ENCODE peak calls at places on chromosomes 16 and 17, in six cellular contexts. One of them, this sample, is unnamed.

GRCh38 chr17:8747731-8748130 is 3.1 kb upstream of the CCDC42 start:
- DNase-seq in foreskin fibroblast: no peak
- DNase-seq in naive thymus-derived CD4-positive, alpha-beta T cell: no peak
- DNase-seq in activated gamma-delta T cell treated with anti-CD3 and anti-CD28 coated beads, Interleukin-2, amount 50 U/mL, for 16 hours: no peak
- DNase-seq in bronchial epithelial cell: no peak
- DNase-seq in stimulated activated CD4-positive, alpha-beta T cell treated with anti-CD3 and anti-CD28 coated beads, Interleukin-4, amount 100 ng/mL, for 4 hours: no peak
- DNase-seq in this sample: no peak

GRCh38 chr17:51000835-51001638 is 119.6 kb downstream of the SPAG9 start:
- DNase-seq in activated gamma-delta T cell treated with anti-CD3 and anti-CD28 coated beads, Interleukin-2, amount 50 U/mL, for 16 hours: no peak
- DNase-seq in bronchial epithelial cell: peak
- DNase-seq in naive thymus-derived CD4-positive, alpha-beta T cell: peak
- DNase-seq in stimulated activated CD4-positive, alpha-beta T cell treated with anti-CD3 and anti-CD28 coated beads, Interleukin-4, amount 100 ng/mL, for 4 hours: no peak
- DNase-seq in foreskin fibroblast: peak
- DNase-seq in this sample: peak

GRCh38 chr16:85072947-85073346 is 39.3 kb downstream of the CIBAR2 start:
- DNase-seq in foreskin fibroblast: peak
- DNase-seq in stimulated activated CD4-positive, alpha-beta T cell treated with anti-CD3 and anti-CD28 coated beads, Interleukin-4, amount 100 ng/mL, for 4 hours: no peak
- DNase-seq in naive thymus-derived CD4-positive, alpha-beta T cell: no peak
- DNase-seq in activated gamma-delta T cell treated with anti-CD3 and anti-CD28 coated beads, Interleukin-2, amount 50 U/mL, for 16 hours: no peak
- DNase-seq in bronchial epithelial cell: peak
- DNase-seq in this sample: peak

GRCh38 chr16:69476920-69477418 is 52.5 kb downstream of the CYB5B start:
- DNase-seq in bronchial epithelial cell: peak
- DNase-seq in foreskin fibroblast: peak
- DNase-seq in stimulated activated CD4-positive, alpha-beta T cell treated with anti-CD3 and anti-CD28 coated beads, Interleukin-4, amount 100 ng/mL, for 4 hours: no peak
- DNase-seq in naive thymus-derived CD4-positive, alpha-beta T cell: no peak
- DNase-seq in activated gamma-delta T cell treated with anti-CD3 and anti-CD28 coated beads, Interleukin-2, amount 50 U/mL, for 16 hours: no peak
- DNase-seq in this sample: peak

GRCh38 chr16:81939164-81940067 is 71.9 kb downstream of the SDR42E1 start:
- DNase-seq in foreskin fibroblast: no peak
- DNase-seq in naive thymus-derived CD4-positive, alpha-beta T cell: no peak
- DNase-seq in bronchial epithelial cell: no peak
- DNase-seq in stimulated activated CD4-positive, alpha-beta T cell treated with anti-CD3 and anti-CD28 coated beads, Interleukin-4, amount 100 ng/mL, for 4 hours: no peak
- DNase-seq in activated gamma-delta T cell treated with anti-CD3 and anti-CD28 coated beads, Interleukin-2, amount 50 U/mL, for 16 hours: no peak
- DNase-seq in this sample: no peak

GRCh38 chr17:50686494-50687199 is 21.1 kb downstream of the ANKRD40 start:
- DNase-seq in bronchial epithelial cell: peak
- DNase-seq in naive thymus-derived CD4-positive, alpha-beta T cell: no peak
- DNase-seq in foreskin fibroblast: peak
- DNase-seq in activated gamma-delta T cell treated with anti-CD3 and anti-CD28 coated beads, Interleukin-2, amount 50 U/mL, for 16 hours: no peak
- DNase-seq in stimulated activated CD4-positive, alpha-beta T cell treated with anti-CD3 and anti-CD28 coated beads, Interleukin-4, amount 100 ng/mL, for 4 hours: no peak
- DNase-seq in this sample: peak

GRCh38 chr16:46822270-46822669 is 8.7 kb downstream of the C16orf87 start:
- DNase-seq in stimulated activated CD4-positive, alpha-beta T cell treated with anti-CD3 and anti-CD28 coated beads, Interleukin-4, amount 100 ng/mL, for 4 hours: no peak
- DNase-seq in bronchial epithelial cell: no peak
- DNase-seq in activated gamma-delta T cell treated with anti-CD3 and anti-CD28 coated beads, Interleukin-2, amount 50 U/mL, for 16 hours: no peak
- DNase-seq in naive thymus-derived CD4-positive, alpha-beta T cell: no peak
- DNase-seq in foreskin fibroblast: peak
- DNase-seq in this sample: no peak

GRCh38 chr17:20179031-20179430 is 169.9 kb downstream of the SPECC1 start:
- DNase-seq in naive thymus-derived CD4-positive, alpha-beta T cell: no peak
- DNase-seq in stimulated activated CD4-positive, alpha-beta T cell treated with anti-CD3 and anti-CD28 coated beads, Interleukin-4, amount 100 ng/mL, for 4 hours: no peak
- DNase-seq in bronchial epithelial cell: no peak
- DNase-seq in foreskin fibroblast: no peak
- DNase-seq in activated gamma-delta T cell treated with anti-CD3 and anti-CD28 coated beads, Interleukin-2, amount 50 U/mL, for 16 hours: no peak
- DNase-seq in this sample: no peak

GRCh38 chr16:71937868-71938510 is 42.7 kb downstream of the IST1 start:
- DNase-seq in stimulated activated CD4-positive, alpha-beta T cell treated with anti-CD3 and anti-CD28 coated beads, Interleukin-4, amount 100 ng/mL, for 4 hours: no peak
- DNase-seq in naive thymus-derived CD4-positive, alpha-beta T cell: no peak
- DNase-seq in bronchial epithelial cell: no peak
- DNase-seq in activated gamma-delta T cell treated with anti-CD3 and anti-CD28 coated beads, Interleukin-2, amount 50 U/mL, for 16 hours: no peak
- DNase-seq in foreskin fibroblast: no peak
- DNase-seq in this sample: no peak

GRCh38 chr16:29029168-29029994 is 44.5 kb downstream of the LAT start:
- DNase-seq in stimulated activated CD4-positive, alpha-beta T cell treated with anti-CD3 and anti-CD28 coated beads, Interleukin-4, amount 100 ng/mL, for 4 hours: peak
- DNase-seq in naive thymus-derived CD4-positive, alpha-beta T cell: no peak
- DNase-seq in foreskin fibroblast: peak
- DNase-seq in bronchial epithelial cell: peak
- DNase-seq in activated gamma-delta T cell treated with anti-CD3 and anti-CD28 coated beads, Interleukin-2, amount 50 U/mL, for 16 hours: peak
- DNase-seq in this sample: peak

GRCh38 chr17:49819651-49820050 is 28.2 kb downstream of the TAC4 start:
- DNase-seq in foreskin fibroblast: no peak
- DNase-seq in naive thymus-derived CD4-positive, alpha-beta T cell: no peak
- DNase-seq in stimulated activated CD4-positive, alpha-beta T cell treated with anti-CD3 and anti-CD28 coated beads, Interleukin-4, amount 100 ng/mL, for 4 hours: no peak
- DNase-seq in bronchial epithelial cell: peak
- DNase-seq in activated gamma-delta T cell treated with anti-CD3 and anti-CD28 coated beads, Interleukin-2, amount 50 U/mL, for 16 hours: no peak
- DNase-seq in this sample: no peak

GRCh38 chr17:57880086-57880456 is 30.2 kb upstream of the MRPS23 start:
- DNase-seq in foreskin fibroblast: no peak
- DNase-seq in bronchial epithelial cell: peak
- DNase-seq in activated gamma-delta T cell treated with anti-CD3 and anti-CD28 coated beads, Interleukin-2, amount 50 U/mL, for 16 hours: no peak
- DNase-seq in stimulated activated CD4-positive, alpha-beta T cell treated with anti-CD3 and anti-CD28 coated beads, Interleukin-4, amount 100 ng/mL, for 4 hours: no peak
- DNase-seq in naive thymus-derived CD4-positive, alpha-beta T cell: no peak
- DNase-seq in this sample: no peak